ENCODE peak calls at places on chromosomes 3 and 15, in five cellular contexts. M is GM23338; F is cardiac muscle cell; E is pancreas; Y is activated CD8-positive, alpha-beta T cell treated with anti-CD3 and anti-CD28 coated beads for 36 hours. H is an unnamed sample.

GRCh38 chr15:99704444-99704838 is 28.8 kb downstream of the LYSMD4 start:
- DNase-seq in Y (peak), E (peak), F (peak), M (peak), H (peak)

GRCh38 chr3:120113128-120114116 is 19.2 kb upstream of the GSK3B start:
- DNase-seq in Y (no peak), F (no peak), M (no peak), E (peak), H (no peak)

GRCh38 chr3:160130950-160131349 is 94.3 kb upstream of the C3orf80 start:
- DNase-seq in Y (no peak), E (no peak), M (no peak), F (no peak), H (no peak)

GRCh38 chr3:111717601-111718000 is 122.5 kb upstream of the ZBED2 start:
- DNase-seq in M (peak), E (peak), Y (peak), F (peak), H (peak)

GRCh38 chr3:21502631-21503030 is 248.4 kb downstream of the ZNF385D start:
- DNase-seq in Y (no peak), F (no peak), E (no peak), M (no peak), H (no peak)

GRCh38 chr3:47874913-47875312 is 72.0 kb downstream of the DHX30 start:
- DNase-seq in E (no peak), F (no peak), Y (no peak), M (no peak), H (no peak)

GRCh38 chr3:192038726-192039125 is 577.8 kb downstream of the PYDC2 start:
- DNase-seq in Y (no peak), M (peak), E (no peak), F (no peak), H (no peak)

GRCh38 chr15:29622637-29623036 is 199.6 kb downstream of the TJP1 start:
- DNase-seq in E (no peak), F (no peak), Y (no peak), M (no peak), H (no peak)

GRCh38 chr3:108838411-108838810 is 15.8 kb downstream of the TRAT1 start:
- DNase-seq in E (no peak), M (no peak), F (no peak), Y (peak), H (no peak)

GRCh38 chr3:127015282-127016042 is 32.5 kb downstream of the PLXNA1 start:
- DNase-seq in F (no peak), E (no peak), M (peak), Y (peak), H (peak)

GRCh38 chr3:5677560-5677959 is 490.1 kb downstream of the EDEM1 start:
- DNase-seq in F (no peak), M (no peak), E (no peak), Y (no peak), H (no peak)

GRCh38 chr3:54891540-54891897 is 36.3 kb downstream of the LRTM1 start:
- DNase-seq in E (peak), M (no peak), F (peak), Y (no peak), H (peak)

GRCh38 chr15:74983725-74984231 is 11.6 kb upstream of the SCAMP5 start:
- DNase-seq in Y (peak), E (no peak), M (no peak), F (no peak), H (peak)

GRCh38 chr3:16871915-16872842 is 12.6 kb upstream of the PLCL2 start:
- DNase-seq in M (no peak), Y (no peak), E (no peak), F (no peak), H (no peak)

GRCh38 chr3:126277629-126278378 is 79.4 kb downstream of the KLF15 start:
- DNase-seq in E (no peak), F (no peak), Y (no peak), M (no peak), H (no peak)

GRCh38 chr3:180284331-180285110 is 247.8 kb upstream of the PEX5L start:
- DNase-seq in Y (no peak), F (no peak), M (no peak), E (no peak), H (no peak)

GRCh38 chr15:94412979-94413741 is 181.8 kb downstream of the MCTP2 start:
- DNase-seq in Y (no peak), F (peak), E (no peak), M (peak), H (no peak)

GRCh38 chr15:28943611-28944230 is 57.9 kb downstream of the APBA2 start:
- DNase-seq in Y (no peak), M (no peak), E (no peak), F (no peak), H (no peak)

GRCh38 chr15:63502843-63503738 is 1.3 kb upstream of the USP3 start:
- DNase-seq in M (peak), E (peak), Y (peak), F (peak), H (peak)

GRCh38 chr15:29822100-29822684 is at the start of gene TJP1:
- DNase-seq in E (peak), F (peak), Y (no peak), M (peak), H (peak)

GRCh38 chr3:2452249-2452648 is 353.6 kb downstream of the CNTN4 start:
- DNase-seq in F (no peak), M (no peak), Y (no peak), E (no peak), H (no peak)

GRCh38 chr3:175434591-175434990 is 575.5 kb downstream of the NAALADL2 start:
- DNase-seq in F (no peak), Y (no peak), M (no peak), E (no peak), H (no peak)

GRCh38 chr15:80801891-80802680 is 22.9 kb downstream of the CEMIP start:
- DNase-seq in Y (no peak), M (no peak), E (no peak), F (no peak), H (peak)

GRCh38 chr15:60708684-60709083 is 229.7 kb upstream of the ICE2 start:
- DNase-seq in E (no peak), M (no peak), F (no peak), Y (no peak), H (no peak)

GRCh38 chr15:50675524-50676144 is 11.0 kb downstream of the TRPM7 start:
- DNase-seq in Y (no peak), F (no peak), M (peak), E (no peak), H (peak)

GRCh38 chr15:82309802-82310201 is 39.5 kb downstream of the GOLGA6L10 start:
- DNase-seq in F (no peak), E (no peak), M (no peak), Y (no peak), H (no peak)

GRCh38 chr3:117553461-117553860 is 843.9 kb downstream of the TUSC7 start:
- DNase-seq in Y (no peak), E (no peak), M (no peak), F (no peak), H (no peak)

GRCh38 chr3:100700708-100701107 is 8.6 kb upstream of the TFG start:
- DNase-seq in M (no peak), F (no peak), E (no peak), Y (no peak), H (no peak)

GRCh38 chr15:29183071-29183831 is 86.4 kb downstream of the NSMCE3 start:
- DNase-seq in M (peak), F (no peak), Y (no peak), E (no peak), H (no peak)

GRCh38 chr15:52183562-52184173 is 7.5 kb downstream of the GNB5 start:
- DNase-seq in Y (peak), F (peak), M (peak), E (peak), H (peak)

DNA sequence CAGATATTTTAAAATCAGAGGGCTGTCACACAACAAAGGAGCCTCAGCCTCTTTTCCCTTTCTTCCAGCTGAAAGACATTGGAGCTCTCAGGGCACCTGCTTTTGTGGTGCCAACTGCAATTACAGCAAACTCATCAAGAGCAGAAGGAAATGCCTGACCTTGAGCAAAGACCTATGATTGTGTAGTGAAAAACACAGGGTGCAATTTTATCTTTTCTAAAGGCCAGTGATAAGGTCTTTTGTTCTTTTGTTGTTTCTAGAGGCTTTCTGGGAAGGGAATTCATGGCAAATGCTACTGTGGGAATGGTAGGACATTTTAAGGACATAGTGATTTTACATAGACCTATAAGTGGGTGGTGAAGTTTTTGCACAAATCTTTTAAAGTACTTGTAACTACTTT is 214.3 kb downstream of the OXSM start:
- DNase-seq in E (no peak), Y (no peak), M (no peak), F (peak), H (no peak)
- TF ChIP-seq CTCF in E (no peak), Y (no peak), M (no peak), F (no peak), H (no peak)

GRCh38 chr3:59499954-59500353 is 450.1 kb upstream of the CFAP20DC start:
- DNase-seq in E (no peak), F (no peak), M (peak), Y (no peak), H (no peak)
- TF ChIP-seq CTCF in E (no peak), F (no peak), M (no peak), Y (no peak), H (no peak)

DNA sequence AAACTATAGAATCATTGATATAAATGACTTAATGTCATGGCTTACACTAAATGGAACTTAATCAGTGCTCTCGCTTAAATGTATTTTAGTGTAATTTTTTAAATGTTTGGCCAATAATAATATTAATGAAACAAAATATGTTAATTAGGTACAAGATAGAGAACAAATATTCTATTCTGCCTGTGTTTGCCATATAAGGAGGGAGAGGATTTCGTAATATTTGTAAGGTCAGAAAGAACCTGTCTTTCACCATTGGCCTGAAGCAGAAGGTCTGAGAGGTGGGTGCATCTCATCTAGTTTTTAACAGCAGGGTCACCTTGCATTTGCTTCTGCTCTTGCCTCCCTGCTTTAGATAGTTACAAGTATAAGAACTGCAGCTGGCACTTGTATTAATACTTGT is 2.5 kb downstream of the GPR87 start:
- DNase-seq in M (no peak), E (no peak), F (no peak), Y (no peak), H (no peak)
- TF ChIP-seq CTCF in M (no peak), E (no peak), F (no peak), Y (no peak), H (no peak)

GRCh38 chr15:69926721-69927120 is 171.0 kb downstream of the TLE3 start:
- DNase-seq in E (no peak), M (no peak), Y (no peak), F (no peak), H (no peak)
- TF ChIP-seq CTCF in E (no peak), M (no peak), Y (no peak), F (no peak), H (no peak)

DNA sequence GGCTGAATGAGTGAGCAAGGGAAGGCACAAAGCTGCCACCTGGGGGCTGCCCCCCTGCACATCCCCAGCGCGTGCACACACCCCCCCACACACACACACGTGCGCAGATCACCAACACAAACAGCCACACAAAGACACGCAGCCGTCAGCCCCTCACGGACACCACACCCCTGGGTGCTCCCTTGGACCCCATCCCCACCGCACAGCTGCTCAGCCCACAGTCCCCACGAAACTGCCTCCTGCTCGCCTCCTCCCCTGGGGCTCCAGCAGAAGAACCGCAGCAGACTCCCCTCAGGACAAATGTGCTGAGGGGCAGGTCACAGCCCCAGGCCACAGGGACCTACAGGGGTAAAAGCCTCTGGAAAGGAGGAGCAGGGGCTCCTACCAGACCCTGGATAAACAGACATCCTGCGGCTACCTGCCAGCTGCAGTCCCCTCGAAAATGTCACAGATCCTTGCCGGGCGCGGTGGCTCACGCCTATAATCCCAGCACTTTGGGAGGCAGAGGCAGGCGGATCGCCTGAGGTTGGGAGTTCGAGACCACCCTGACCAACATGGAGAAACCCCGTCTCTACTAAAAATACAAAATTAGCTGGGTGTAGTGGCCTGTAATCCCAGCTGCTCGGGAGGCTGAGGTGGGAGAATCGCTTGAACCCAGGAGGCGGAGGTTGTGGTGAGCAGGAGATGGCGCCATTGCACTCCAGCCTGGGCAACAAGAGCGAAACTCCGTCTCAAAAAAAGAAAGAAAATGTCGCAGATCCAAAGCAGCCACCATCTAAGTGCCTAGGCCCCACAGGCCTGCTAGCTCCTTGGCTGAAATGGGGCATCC is 6.5 kb downstream of the TWF2 start:
- DNase-seq in M (no peak), F (no peak), E (no peak), Y (peak), H (no peak)
- TF ChIP-seq CTCF in M (peak), F (no peak), E (no peak), Y (peak), H (no peak)

DNA sequence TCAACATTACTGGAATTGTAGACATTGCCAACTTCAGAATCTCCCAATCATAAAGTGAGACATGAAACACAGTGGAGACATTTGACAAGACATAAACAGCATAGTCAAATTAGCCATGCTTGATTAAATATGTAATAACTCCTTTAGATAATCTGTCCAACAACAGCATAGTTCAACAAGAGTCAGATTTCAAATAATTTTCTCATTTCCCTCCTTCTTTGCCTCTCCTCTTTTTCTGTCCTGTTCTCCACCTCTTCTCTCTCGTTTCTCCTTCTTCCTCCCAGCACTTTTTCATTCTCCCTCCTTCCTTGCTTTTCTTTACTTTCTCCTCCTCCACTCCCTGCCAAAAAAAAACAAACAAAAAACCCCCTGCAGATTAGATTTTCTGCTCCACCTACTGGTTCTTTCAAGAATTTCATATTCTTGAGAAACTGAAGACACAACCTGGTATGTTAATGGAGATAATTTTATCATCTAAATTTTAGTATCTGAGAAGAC is 20.1 kb downstream of the CPOX start:
- DNase-seq in Y (no peak), M (peak), E (no peak), F (no peak), H (no peak)
- TF ChIP-seq CTCF in Y (peak), M (peak), E (no peak), F (peak), H (no peak)

GRCh38 chr3:9014189-9014588 is 50.9 kb upstream of the RAD18 start:
- DNase-seq in F (no peak), E (no peak), M (no peak), Y (no peak), H (no peak)
- TF ChIP-seq CTCF in F (peak), E (no peak), M (no peak), Y (no peak), H (no peak)

H was measured in Calu3.